ENCODE peak calls at places on chromosomes 7 and 10, in five cellular contexts. A is IMR-90, W is mucosa of descending colon, J is K562, F is psoas muscle. O is an unnamed sample.

GRCh38 chr10:107163904-107164861 is at the start of gene SORCS1:
- DNase-seq in A (no peak), W (no peak), J (peak; percentile 6), F (no peak), O (no peak)

GRCh38 chr10:79351332-79351731 is 4.1 kb downstream of the PPIF start:
- DNase-seq in A (no peak), W (no peak), J (no peak), F (no peak), O (no peak)

GRCh38 chr7:116863168-116863670 is 832 bp downstream of the CAPZA2 start:
- DNase-seq in A (peak; percentile 21), W (peak; percentile 55), J (no peak), F (peak; percentile 59), O (peak; percentile 13)

GRCh38 chr7:120994512-120995363 is 6.2 kb downstream of the CPED1 start:
- DNase-seq in A (no peak), W (no peak), J (no peak), F (no peak), O (no peak)

GRCh38 chr10:62426086-62426485 is 51.9 kb downstream of the ZNF365 start:
- DNase-seq in A (peak; percentile 60), W (no peak), J (no peak), F (no peak), O (no peak)

GRCh38 chr10:131147301-131147975 is 164.1 kb downstream of the TCERG1L start:
- DNase-seq in A (no peak), W (no peak), J (no peak), F (no peak), O (no peak)

GRCh38 chr10:102435529-102436233 is 3.3 kb upstream of the CUEDC2 start:
- DNase-seq in A (no peak), W (peak; percentile 64), J (peak; percentile 66), F (no peak), O (no peak)

GRCh38 chr7:1579481-1580421 is 9.9 kb upstream of the PSMG3 start:
- DNase-seq in A (peak; percentile 32), W (no peak), J (peak; percentile 82), F (peak; percentile 88), O (peak; percentile 59)

GRCh38 chr7:83514977-83515376 is 134.0 kb downstream of the SEMA3E start:
- DNase-seq in A (no peak), W (no peak), J (no peak), F (no peak), O (no peak)

GRCh38 chr7:3188946-3189345 is 112.1 kb upstream of the SDK1 start:
- DNase-seq in A (no peak), W (no peak), J (no peak), F (no peak), O (no peak)

GRCh38 chr10:132532784-132533560 is 4.6 kb upstream of the INPP5A start:
- DNase-seq in A (peak; percentile 87), W (no peak), J (no peak), F (no peak), O (no peak)

GRCh38 chr7:66140924-66141323 is 26.3 kb downstream of the CRCP start:
- DNase-seq in A (peak; percentile 84), W (no peak), J (no peak), F (peak; percentile 80), O (peak; percentile 26)

GRCh38 chr7:45217358-45217757 is 59.8 kb downstream of the RAMP3 start:
- DNase-seq in A (no peak), W (no peak), J (peak; percentile 48), F (no peak), O (no peak)

GRCh38 chr10:24944512-24945255 is 7.7 kb downstream of the PRTFDC1 start:
- DNase-seq in A (peak; percentile 89), W (peak; percentile 66), J (peak; percentile 74), F (no peak), O (peak; percentile 27)

GRCh38 chr10:118523775-118524174 is 71.7 kb downstream of the PRLHR start:
- DNase-seq in A (peak; percentile 5), W (no peak), J (no peak), F (no peak), O (no peak)

GRCh38 chr10:90588222-90588621 is 269.6 kb downstream of the HTR7 start:
- DNase-seq in A (no peak), W (no peak), J (no peak), F (no peak), O (no peak)

GRCh38 chr7:30618080-30618676 is 23.5 kb downstream of the GARS1 start:
- DNase-seq in A (no peak), W (no peak), J (no peak), F (no peak), O (no peak)

GRCh38 chr10:112467541-112468075 is 20.6 kb downstream of the VTI1A start:
- DNase-seq in A (peak; percentile 3), W (no peak), J (no peak), F (no peak), O (peak; percentile 92)

GRCh38 chr10:10942441-10942840 is 75.2 kb upstream of the CELF2 start:
- DNase-seq in A (peak; percentile 50), W (no peak), J (no peak), F (no peak), O (no peak)

GRCh38 chr7:100154651-100155491 is 3.7 kb downstream of the TRAPPC14 start:
- DNase-seq in A (no peak), W (peak; percentile 82), J (no peak), F (no peak), O (no peak)
- H3K4me1 ChIP-seq in A (peaks cover 6% of the 10 kb centered on the region), W (peaks cover 75% of the 10 kb centered on the region), J (peaks cover 76% of the 10 kb centered on the region), F (peaks cover 17% of the 10 kb centered on the region), O (peaks cover 11% of the 10 kb centered on the region)

GRCh38 chr7:4747746-4748145 is 27.7 kb upstream of the AP5Z1 start:
- DNase-seq in A (no peak), W (no peak), J (no peak), F (no peak), O (no peak)

GRCh38 chr7:4749798-4750197 is 25.6 kb upstream of the AP5Z1 start:
- DNase-seq in A (no peak), W (peak; percentile 50), J (no peak), F (no peak), O (no peak)

GRCh38 chr7:4747013-4747412 is 28.4 kb upstream of the AP5Z1 start:
- DNase-seq in A (no peak), W (peak; percentile 57), J (no peak), F (no peak), O (no peak)

GRCh38 chr7:4749363-4749762 is 26.1 kb upstream of the AP5Z1 start:
- DNase-seq in A (no peak), W (no peak), J (no peak), F (no peak), O (no peak)

DNA sequence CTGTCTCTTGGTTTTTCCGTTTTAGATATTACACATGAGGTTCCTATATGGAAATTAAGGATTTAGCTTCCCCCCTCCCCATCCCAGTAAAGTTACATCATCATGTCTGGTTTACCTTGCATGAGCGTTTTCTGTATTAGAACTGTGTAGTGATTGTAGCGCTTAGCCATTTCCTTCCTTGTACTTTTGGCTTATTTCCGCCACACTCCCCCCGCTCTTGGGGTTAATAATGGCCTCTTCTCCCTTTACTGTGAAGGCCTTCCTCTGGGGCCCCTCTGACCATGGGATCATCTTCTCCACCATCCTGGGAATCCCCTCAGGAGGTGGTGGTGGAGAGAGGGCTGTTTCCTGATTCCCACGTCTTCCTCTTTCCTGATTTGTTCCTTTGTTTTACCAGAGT is 27.2 kb upstream of the AP5Z1 start:
- DNase-seq in A (no peak), W (no peak), J (no peak), F (no peak), O (no peak)
- H3K4me1 ChIP-seq in A (peaks cover 10% of the 10 kb centered on the region), W (peaks cover 34% of the 10 kb centered on the region), J (peaks cover 39% of the 10 kb centered on the region), F (peaks cover 29% of the 10 kb centered on the region), O (peaks cover 21% of the 10 kb centered on the region)

GRCh38 chr10:47401874-47402645 is 18.0 kb upstream of the ZNF488 start:
- DNase-seq in A (no peak), W (no peak), J (no peak), F (no peak), O (no peak)

GRCh38 chr10:47400251-47400650 is 16.2 kb upstream of the ZNF488 start:
- DNase-seq in A (no peak), W (no peak), J (no peak), F (no peak), O (no peak)

GRCh38 chr10:47402681-47403301 is 18.7 kb upstream of the ZNF488 start:
- DNase-seq in A (peak; percentile 88), W (peak; percentile 47), J (no peak), F (peak; percentile 75), O (no peak)

GRCh38 chr10:47400786-47401185 is 16.7 kb upstream of the ZNF488 start:
- DNase-seq in A (no peak), W (no peak), J (no peak), F (no peak), O (no peak)

GRCh38 chr10:47401210-47401609 is 17.1 kb upstream of the ZNF488 start:
- DNase-seq in A (no peak), W (no peak), J (no peak), F (no peak), O (no peak)
- H3K4me1 ChIP-seq in A (peaks cover 18% of the 10 kb centered on the region), W (no peaks in the 10 kb centered on the region), J (peaks cover 11% of the 10 kb centered on the region), F (no peaks in the 10 kb centered on the region), O (no peaks in the 10 kb centered on the region)

GRCh38 chr10:59319854-59320253 is 42.5 kb downstream of the FAM13C start:
- DNase-seq in A (no peak), W (no peak), J (no peak), F (no peak), O (no peak)
- H3K4me1 ChIP-seq in A (peaks cover 5% of the 10 kb centered on the region), W (peaks cover 11% of the 10 kb centered on the region), J (no peaks in the 10 kb centered on the region), F (peaks cover 46% of the 10 kb centered on the region), O (peaks cover 7% of the 10 kb centered on the region)

GRCh38 chr7:155647734-155648133 is 3.3 kb downstream of the RBM33 start:
- DNase-seq in A (no peak), W (no peak), J (no peak), F (no peak), O (no peak)

GRCh38 chr7:155648752-155649339 is 4.4 kb downstream of the RBM33 start:
- DNase-seq in A (no peak), W (no peak), J (no peak), F (no peak), O (no peak)

GRCh38 chr7:155646669-155647068 is 2.2 kb downstream of the RBM33 start:
- DNase-seq in A (no peak), W (no peak), J (no peak), F (no peak), O (no peak)

GRCh38 chr7:155645652-155646051 is 1.2 kb downstream of the RBM33 start:
- DNase-seq in A (no peak), W (no peak), J (no peak), F (no peak), O (no peak)

DNA sequence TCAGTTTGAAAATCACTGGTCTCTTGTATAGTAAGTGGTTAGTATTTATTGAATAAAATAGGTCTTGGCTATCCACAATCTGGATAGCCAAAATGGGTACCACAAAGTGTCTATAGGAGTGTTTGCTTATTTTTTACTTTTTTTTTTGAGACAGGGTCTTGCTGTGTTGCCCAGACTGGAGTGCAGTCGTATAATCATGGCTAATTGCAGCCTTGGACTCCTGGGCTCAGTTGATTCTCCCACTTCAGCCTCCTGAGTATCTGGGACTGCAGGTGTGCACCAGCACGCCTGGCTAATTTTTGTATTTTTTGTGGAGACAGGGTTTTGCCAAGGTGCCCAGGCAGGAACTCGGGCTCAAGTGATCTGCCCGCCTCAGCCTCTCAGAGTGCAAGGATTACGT is 2.8 kb downstream of the RBM33 start:
- DNase-seq in A (no peak), W (no peak), J (no peak), F (no peak), O (no peak)
- H3K4me1 ChIP-seq in A (peaks cover 4% of the 10 kb centered on the region), W (peaks cover 25% of the 10 kb centered on the region), J (peaks cover 15% of the 10 kb centered on the region), F (peaks cover 38% of the 10 kb centered on the region), O (peaks cover 8% of the 10 kb centered on the region)

DNA sequence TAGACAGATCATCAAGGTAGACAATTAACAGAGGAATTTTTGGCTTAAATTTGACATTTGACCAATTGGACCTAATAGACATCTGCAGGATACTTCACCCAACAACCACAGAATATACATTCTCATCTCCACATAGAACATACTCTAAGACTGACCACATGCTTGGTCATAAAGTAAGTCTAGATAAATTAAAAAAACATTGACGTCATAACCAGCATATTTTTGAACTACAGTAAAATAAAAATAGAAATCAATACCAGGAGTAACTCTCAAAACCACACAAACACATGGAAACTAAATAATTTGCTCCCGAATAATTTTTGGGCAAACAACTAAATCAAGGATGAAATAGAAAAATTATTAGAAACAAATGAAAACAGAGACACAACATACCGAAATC is 205.7 kb downstream of the REEP3 start:
- DNase-seq in A (no peak), W (no peak), J (no peak), F (no peak), O (no peak)
- H3K4me1 ChIP-seq in A (no peaks in the 10 kb centered on the region), W (no peaks in the 10 kb centered on the region), J (no peaks in the 10 kb centered on the region), F (no peaks in the 10 kb centered on the region), O (no peaks in the 10 kb centered on the region)